ENCODE peak calls at places on chromosomes 3 and 15, in nine cellular contexts. A, Q, L, T, W, Z, Y, X and P are unnamed samples.

GRCh38 chr15:28015855-28016254 is 83.3 kb downstream of the OCA2 start:
- DNase-seq in A (no peak), Q (no peak), L (no peak), T (no peak), W (no peak), Z (no peak), Y (no peak), X (no peak), P (no peak)

GRCh38 chr3:159157275-159157674 is 355.4 kb downstream of the MFSD1 start:
- DNase-seq in A (no peak), Q (no peak), L (no peak), T (no peak), W (no peak), Z (no peak), Y (no peak), X (no peak), P (no peak)

GRCh38 chr3:139317660-139318430 is 26.0 kb upstream of the MRPS22 start:
- DNase-seq in A (peak; percentile 79), Q (no peak), L (no peak), T (no peak), W (no peak), Z (no peak), Y (no peak), X (no peak), P (no peak)

GRCh38 chr15:57767526-57767925 is 61.0 kb downstream of the POLR2M start:
- DNase-seq in A (no peak), Q (no peak), L (no peak), T (no peak), W (no peak), Z (no peak), Y (no peak), X (no peak), P (no peak)

GRCh38 chr3:134370611-134371451 is 3.4 kb downstream of the AMOTL2 start:
- DNase-seq in A (no peak), Q (no peak), L (no peak), T (no peak), W (no peak), Z (no peak), Y (no peak), X (no peak), P (peak; percentile 61)

GRCh38 chr15:78620839-78621421 is at the start of gene CHRNA3:
- DNase-seq in A (no peak), Q (no peak), L (no peak), T (no peak), W (no peak), Z (no peak), Y (no peak), X (no peak), P (no peak)

GRCh38 chr15:74631935-74632560 is 16.4 kb downstream of the CLK3 start:
- DNase-seq in A (no peak), Q (no peak), L (peak; percentile 65), T (peak; percentile 67), W (peak; percentile 59), Z (peak; percentile 57), Y (peak; percentile 71), X (peak; percentile 29), P (no peak)

GRCh38 chr3:123762805-123763204 is 121.3 kb downstream of the MYLK start:
- DNase-seq in A (no peak), Q (no peak), L (no peak), T (no peak), W (no peak), Z (no peak), Y (no peak), X (no peak), P (no peak)

GRCh38 chr3:9497821-9498565 is 55.6 kb downstream of the LHFPL4 start:
- DNase-seq in A (peak; percentile 33), Q (no peak), L (no peak), T (no peak), W (no peak), Z (no peak), Y (no peak), X (peak; percentile 92), P (no peak)

GRCh38 chr15:25106209-25106608 is 151.4 kb downstream of the SNRPN start:
- DNase-seq in A (no peak), Q (no peak), L (no peak), T (no peak), W (no peak), Z (no peak), Y (no peak), X (no peak), P (no peak)

GRCh38 chr15:32844118-32844711 is 126.4 kb downstream of the GREM1 start:
- DNase-seq in A (peak; percentile 40), Q (no peak), L (no peak), T (no peak), W (peak; percentile 17), Z (no peak), Y (no peak), X (peak; percentile 35), P (no peak)

GRCh38 chr3:11080492-11080891 is 73.8 kb upstream of the HRH1 start:
- DNase-seq in A (peak; percentile 51), Q (no peak), L (no peak), T (no peak), W (no peak), Z (no peak), Y (no peak), X (no peak), P (no peak)

DNA sequence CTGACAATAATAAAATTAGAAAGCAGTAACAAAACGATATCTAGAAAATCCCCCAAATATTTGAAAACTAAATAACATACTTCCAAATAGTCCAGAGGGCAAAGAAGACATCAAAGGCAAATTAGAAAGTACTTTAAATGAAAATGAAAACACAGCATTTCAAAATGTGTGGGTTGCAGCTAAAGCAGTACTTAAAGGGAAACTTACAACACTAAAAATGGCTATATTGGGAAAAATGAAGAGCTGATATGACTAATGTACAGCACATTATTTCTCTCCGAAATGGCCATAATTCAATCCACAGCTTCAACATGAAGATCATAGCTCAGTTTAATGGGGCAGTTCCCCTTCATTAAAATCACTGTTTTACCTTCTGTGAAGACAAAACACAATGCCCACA is 71.9 kb downstream of the FBXL22 start:
- DNase-seq in A (no peak), Q (no peak), L (no peak), T (no peak), W (peak; percentile 21), Z (no peak), Y (no peak), X (no peak), P (no peak)
- H3K4me3 ChIP-seq in A (no peak overlapping the region), Q (no peak overlapping the region), L (no peak overlapping the region), T (no peak overlapping the region), W (peak overlapping the region; percentile 18), Z (no peak overlapping the region), Y (no peak overlapping the region), X (no peak overlapping the region), P (no peak overlapping the region)

DNA sequence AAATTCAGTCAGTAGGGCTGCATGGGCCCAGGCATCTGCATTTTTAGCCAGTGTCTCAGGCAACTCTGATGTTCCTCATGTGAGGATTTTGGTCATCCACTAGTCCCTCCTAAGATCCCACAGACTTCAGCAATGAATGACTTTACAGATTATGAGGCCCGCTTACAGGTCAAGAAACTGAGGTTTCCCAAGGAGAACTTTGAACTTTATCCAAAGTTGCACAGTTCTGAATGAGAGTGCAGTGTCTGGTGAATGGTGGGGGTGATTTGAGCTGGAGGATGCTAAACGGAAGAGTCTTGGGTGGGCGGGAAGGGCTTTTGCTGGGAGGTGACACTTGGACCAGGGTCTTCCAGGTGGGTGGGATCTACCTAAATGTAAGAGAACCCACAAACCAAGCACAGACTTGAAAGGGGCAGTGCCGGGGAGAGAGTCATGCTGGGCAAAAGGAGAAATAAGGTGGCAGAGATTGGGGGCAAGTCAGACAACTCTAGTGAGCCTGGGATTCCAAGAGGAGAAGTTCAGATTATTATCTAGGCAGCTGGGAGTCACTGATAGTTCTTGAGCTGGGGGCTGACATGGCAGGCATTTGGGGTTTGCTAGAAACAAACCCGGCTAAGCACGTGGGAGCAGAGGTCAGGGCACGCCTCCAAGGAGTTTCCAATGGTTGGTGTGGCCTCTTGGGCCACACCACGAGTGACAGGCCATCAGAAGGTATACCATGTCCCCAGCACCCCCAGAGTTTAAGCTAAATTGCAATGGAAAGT is 27.5 kb downstream of the SLC6A6 start:
- DNase-seq in A (no peak), Q (no peak), L (no peak), T (no peak), W (no peak), Z (no peak), Y (no peak), X (no peak), P (no peak)
- H3K4me1 ChIP-seq in A (peaks cover 55% of the 10 kb centered on the region), Q (peaks cover 42% of the 10 kb centered on the region), L (peaks cover 42% of the 10 kb centered on the region), T (peaks cover 28% of the 10 kb centered on the region), W (peaks cover 39% of the 10 kb centered on the region), Z (peaks cover 47% of the 10 kb centered on the region), Y (peaks cover 100% of the 10 kb centered on the region), X (peaks cover 26% of the 10 kb centered on the region), P (peaks cover 21% of the 10 kb centered on the region)

DNA sequence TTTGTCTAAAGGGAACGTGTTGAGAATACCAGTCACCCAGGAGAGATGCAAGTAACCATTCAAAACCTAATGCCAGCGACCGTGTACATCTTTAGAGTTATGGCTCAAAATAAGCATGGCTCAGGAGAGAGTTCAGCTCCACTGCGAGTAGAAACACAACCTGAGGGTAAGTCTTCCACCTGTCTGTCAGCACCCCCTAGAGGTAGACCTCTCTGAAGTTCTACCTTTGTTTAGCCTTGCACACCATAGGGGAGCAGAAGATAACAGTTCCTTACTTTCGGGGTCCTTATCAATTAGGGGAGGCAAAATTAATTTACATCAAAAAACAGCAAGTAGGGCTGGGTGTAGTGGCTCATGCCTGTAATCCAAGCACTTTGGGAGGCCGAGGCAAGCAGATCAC is 124.4 kb downstream of the HCN4 start:
- DNase-seq in A (peak; percentile 22), Q (no peak), L (no peak), T (no peak), W (peak; percentile 46), Z (no peak), Y (no peak), X (no peak), P (no peak)
- TF ChIP-seq CTCF in A (peak; percentile 72), Q (no peak), L (peak; percentile 21), T (peak; percentile 13), W (peak; percentile 50), Z (no peak), Y (peak; percentile 49), X (no peak), P (no peak)

GRCh38 chr3:52454235-52454937 is 545 bp upstream of the TNNC1 start:
- DNase-seq in A (no peak), Q (no peak), L (peak; percentile 62), T (no peak), W (no peak), Z (no peak), Y (peak; percentile 44), X (no peak), P (no peak)
- H3K4me3 ChIP-seq in A (peak overlapping the region; percentile 80), Q (peak overlapping the region; percentile 89), L (peak overlapping the region; percentile 76), T (no peak overlapping the region), W (peak overlapping the region; percentile 98), Z (no peak overlapping the region), Y (peak overlapping the region; percentile 77), X (no peak overlapping the region), P (peak overlapping the region; percentile 93)

DNA sequence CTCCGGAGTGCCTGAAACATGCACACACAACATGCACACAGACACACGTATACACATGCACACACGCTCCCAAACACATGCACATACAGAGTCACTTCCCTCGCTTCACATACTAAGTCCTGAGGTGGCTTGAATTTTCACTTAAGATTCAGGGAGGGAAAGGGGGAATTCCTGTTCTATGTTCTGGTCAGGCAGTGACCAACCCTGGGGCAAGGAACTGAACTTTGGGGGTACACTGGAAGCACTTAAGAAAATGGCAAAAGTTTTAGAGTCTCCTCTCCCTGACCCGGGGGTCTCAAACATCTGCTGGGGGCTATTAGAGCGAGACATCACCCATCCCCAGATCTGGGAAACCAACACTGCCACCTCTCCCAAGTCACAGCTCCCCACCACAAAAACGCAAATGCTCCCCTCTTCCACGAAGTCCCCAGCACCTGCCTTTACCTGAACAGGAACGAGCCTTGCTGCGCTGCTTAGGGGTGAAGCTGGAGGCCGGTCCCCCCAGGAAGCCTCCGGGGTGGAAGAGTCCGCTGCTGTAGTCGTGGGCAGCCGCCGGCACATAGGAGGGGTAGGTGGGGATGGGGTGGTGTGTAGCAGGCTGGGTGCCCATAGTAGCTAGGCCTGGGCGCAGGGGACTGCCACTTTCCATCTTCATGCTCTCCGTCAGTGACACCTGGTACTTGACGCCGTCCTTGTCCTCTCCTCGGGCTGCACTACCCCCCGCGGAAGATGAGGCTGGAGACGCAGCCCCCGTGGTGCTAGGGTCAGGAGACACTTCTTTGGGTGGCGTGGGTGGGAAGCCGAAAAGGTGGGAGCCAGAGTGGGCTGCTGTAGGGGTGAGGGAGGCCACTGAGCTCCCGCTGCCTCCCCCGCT is 7.5 kb downstream of the GATA2 start:
- DNase-seq in A (no peak), Q (no peak), L (no peak), T (no peak), W (no peak), Z (no peak), Y (no peak), X (peak; percentile 20), P (no peak)
- H3K4me1 ChIP-seq in A (peaks cover 24% of the 10 kb centered on the region), Q (peaks cover 35% of the 10 kb centered on the region), L (peaks cover 46% of the 10 kb centered on the region), T (peaks cover 54% of the 10 kb centered on the region), W (peaks cover 4% of the 10 kb centered on the region), Z (peaks cover 74% of the 10 kb centered on the region), Y (peaks cover 42% of the 10 kb centered on the region), X (peaks cover 21% of the 10 kb centered on the region), P (peaks cover 20% of the 10 kb centered on the region)